ENCODE peak calls at places on chromosomes 12 and 14, in five cellular contexts. X is AML-193, M is smooth muscle cell of the brain vasculature, Q is posterior vena cava, I is NAMALWA. T is an unnamed sample.
A peak's percentile ranks its signal among the peaks of the same experiment; 100 is the strongest.

GRCh38 chr12:93361159-93361919 is 16.4 kb upstream of the NUDT4 start:
- DNase-seq in X (no peak), M (no peak), Q (no peak), I (peak; percentile 22), T (peak; percentile 34)

GRCh38 chr12:56818629-56819028 is 55.5 kb downstream of the HSD17B6 start:
- DNase-seq in X (no peak), M (no peak), Q (no peak), I (no peak), T (no peak)

GRCh38 chr14:77158175-77158908 is 16.8 kb upstream of the ZDHHC22 start:
- DNase-seq in X (no peak), M (no peak), Q (no peak), I (no peak), T (no peak)

GRCh38 chr12:121581681-121582439 is 1.0 kb upstream of the KDM2B start:
- DNase-seq in X (peak; percentile 28), M (no peak), Q (no peak), I (no peak), T (no peak)

GRCh38 chr12:110627500-110628195 is 13.7 kb downstream of the TCTN1 start:
- DNase-seq in X (no peak), M (no peak), Q (peak; percentile 11), I (peak; percentile 54), T (no peak)

GRCh38 chr12:47556219-47556618 is 149.6 kb downstream of the RPAP3 start:
- DNase-seq in X (no peak), M (no peak), Q (no peak), I (no peak), T (no peak)

GRCh38 chr14:32087173-32087861 is 10.2 kb downstream of the ARHGAP5 start:
- DNase-seq in X (no peak), M (peak; percentile 77), Q (no peak), I (no peak), T (no peak)

GRCh38 chr12:116376354-116377193 is 99.1 kb upstream of the MED13L start:
- DNase-seq in X (no peak), M (no peak), Q (no peak), I (no peak), T (peak; percentile 75)

GRCh38 chr12:50647479-50647878 is 116.4 kb upstream of the ATF1 start:
- DNase-seq in X (no peak), M (no peak), Q (no peak), I (no peak), T (no peak)